ENCODE peak calls at places on chromosomes 13 and 19, in eight cellular contexts. K is HEK293T; U is psoas muscle; E is HS-5; R is NCI-H1105; N is activated CD4-positive, alpha-beta T cell treated with anti-CD3 and anti-CD28 coated beads for 48 hours; A is mesothelial cell of epicardium; O is HTR-8/SVneo. Z is an unnamed sample.

GRCh38 chr13:97043302-97043701 is 49.0 kb upstream of the OXGR1 start:
- DNase-seq in E (no peak), U (no peak), R (no peak), N (no peak), K (no peak), O (no peak), A (no peak), Z (no peak)

GRCh38 chr13:26707122-26708006 is 53.2 kb downstream of the GPR12 start:
- DNase-seq in O (peak), E (no peak), R (peak), K (peak), N (peak), A (no peak), U (no peak), Z (peak)

GRCh38 chr13:90792335-90792734 is 555.2 kb upstream of the MIR17HG start:
- DNase-seq in R (no peak), N (no peak), E (no peak), O (no peak), A (no peak), U (no peak), K (no peak), Z (no peak)

GRCh38 chr19:12730054-12730453 is 4.4 kb downstream of the TRIR start:
- DNase-seq in U (no peak), R (no peak), O (no peak), K (no peak), A (no peak), E (no peak), N (no peak), Z (no peak)

GRCh38 chr13:79525458-79525857 is 44.5 kb downstream of the NDFIP2 start:
- DNase-seq in R (no peak), O (peak), E (no peak), A (no peak), N (no peak), K (no peak), U (no peak), Z (no peak)

GRCh38 chr13:75181906-75182305 is 300.1 kb downstream of the TBC1D4 start:
- DNase-seq in O (peak), N (no peak), R (no peak), A (no peak), U (no peak), K (no peak), E (peak), Z (no peak)

GRCh38 chr19:23996549-23996948 is 81.9 kb downstream of the ZNF726 start:
- DNase-seq in N (peak), U (no peak), K (peak), E (no peak), A (no peak), R (no peak), O (no peak), Z (no peak)

GRCh38 chr13:101417043-101417406 is 717 bp upstream of the NALCN start:
- DNase-seq in R (peak), N (no peak), K (peak), E (no peak), A (no peak), U (no peak), O (peak), Z (no peak)

GRCh38 chr19:40689339-40690049 is 957 bp downstream of the NUMBL start:
- DNase-seq in U (peak), R (no peak), N (peak), O (no peak), E (no peak), A (no peak), K (no peak), Z (no peak)

GRCh38 chr13:33388254-33388998 is 102.9 kb upstream of the STARD13 start:
- DNase-seq in E (no peak), U (no peak), A (no peak), R (no peak), O (no peak), N (no peak), K (peak), Z (no peak)

GRCh38 chr13:24288870-24289269 is 20.5 kb upstream of the C1QTNF9 start:
- DNase-seq in E (no peak), A (no peak), N (no peak), K (no peak), U (no peak), O (no peak), R (no peak), Z (no peak)

GRCh38 chr13:50650936-50651638 is 192.4 kb downstream of the DLEU7 start:
- DNase-seq in K (no peak), N (no peak), R (no peak), A (no peak), E (no peak), O (no peak), U (no peak), Z (no peak)

GRCh38 chr19:55240713-55241020 is 12.1 kb upstream of the TMEM86B start:
- DNase-seq in A (no peak), R (no peak), E (no peak), U (no peak), K (no peak), O (no peak), N (no peak), Z (no peak)

GRCh38 chr19:3665681-3666544 is 34.4 kb downstream of the PIP5K1C start:
- DNase-seq in R (no peak), U (peak), O (peak), A (peak), E (no peak), K (peak), N (peak), Z (peak)

GRCh38 chr19:3136684-3137055 is 837 bp downstream of the GNA15 start:
- DNase-seq in R (no peak), U (no peak), E (no peak), N (no peak), K (no peak), A (no peak), O (no peak), Z (no peak)

GRCh38 chr19:41323023-41323422 is 13.1 kb downstream of the CCDC97 start:
- DNase-seq in O (no peak), E (no peak), A (no peak), K (no peak), U (peak), R (no peak), N (no peak), Z (no peak)

GRCh38 chr19:18418725-18419194 is 438 bp upstream of the SSBP4 start:
- DNase-seq in K (no peak), E (no peak), N (peak), O (no peak), R (no peak), U (peak), A (no peak), Z (peak)

GRCh38 chr13:60448907-60449510 is 52.0 kb downstream of the TDRD3 start:
- DNase-seq in N (no peak), E (peak), K (peak), R (peak), A (no peak), U (no peak), O (peak), Z (no peak)

GRCh38 chr19:2579678-2580280 is 103.9 kb downstream of the GADD45B start:
- DNase-seq in E (no peak), U (peak), N (no peak), R (no peak), O (no peak), A (no peak), K (no peak), Z (no peak)

GRCh38 chr19:39202998-39203355 is 1.1 kb downstream of the SYCN start:
- DNase-seq in R (no peak), K (no peak), N (no peak), A (no peak), U (no peak), O (no peak), E (no peak), Z (no peak)

GRCh38 chr13:80173224-80173623 is 167.7 kb downstream of the SPRY2 start:
- DNase-seq in A (no peak), E (no peak), R (no peak), K (no peak), O (no peak), N (no peak), U (no peak), Z (no peak)

GRCh38 chr19:13621413-13621812 is 115.1 kb upstream of the CACNA1A start:
- DNase-seq in K (no peak), R (no peak), U (no peak), N (peak), O (peak), A (no peak), E (peak), Z (peak)

GRCh38 chr13:31968473-31968872 is 63.1 kb upstream of the FRY start:
- DNase-seq in U (no peak), O (no peak), E (no peak), R (no peak), K (no peak), N (no peak), A (no peak), Z (no peak)

GRCh38 chr19:41993612-41994483 is at the start of gene ATP1A3:
- DNase-seq in K (peak), U (no peak), E (peak), R (peak), A (no peak), O (peak), N (peak), Z (peak)

GRCh38 chr19:22608441-22608840 is 25.7 kb upstream of the ZNF492 start:
- DNase-seq in R (no peak), N (no peak), O (no peak), U (no peak), E (no peak), A (no peak), K (no peak), Z (no peak)

GRCh38 chr19:48344892-48345291 is 18.8 kb downstream of the TMEM143 start:
- DNase-seq in N (no peak), U (no peak), O (no peak), E (no peak), A (no peak), R (no peak), K (peak), Z (no peak)

GRCh38 chr19:49677232-49677881 is at the start of gene PRMT1:
- DNase-seq in K (peak), O (no peak), R (no peak), U (peak), E (no peak), N (peak), A (peak), Z (no peak)

Z was measured in activated CD4-positive, alpha-beta memory T cell treated with anti-CD3 and anti-CD28 coated beads, Interleukin-2, amount 10 ng/mL, durations not matched to agents 7 days and 5 days.